ENCODE peak calls at places on chromosomes 2 and 18, in eight cellular contexts. N, H, X, P, D, S, M and W are unnamed samples.

GRCh38 chr2:151040036-151040435 is 221.6 kb downstream of the RBM43 start:
- DNase-seq in N (no peak), H (no peak), X (no peak), P (no peak), D (no peak), S (peak; percentile 91), M (no peak), W (no peak)

GRCh38 chr2:213475433-213475832 is 191.2 kb downstream of the SPAG16 start:
- DNase-seq in N (peak; percentile 11), H (no peak), X (no peak), P (no peak), D (no peak), S (no peak), M (no peak), W (no peak)

GRCh38 chr2:208031608-208032019 is 6.3 kb upstream of the PLEKHM3 start:
- DNase-seq in N (peak; percentile 10), H (no peak), X (no peak), P (no peak), D (peak; percentile 37), S (peak; percentile 87), M (no peak), W (no peak)

GRCh38 chr2:33219850-33220275 is 256.6 kb upstream of the RASGRP3 start:
- DNase-seq in N (no peak), H (no peak), X (no peak), P (no peak), D (no peak), S (no peak), M (no peak), W (no peak)

GRCh38 chr18:9741821-9742541 is 33.9 kb downstream of the RAB31 start:
- DNase-seq in N (no peak), H (peak; percentile 70), X (peak; percentile 54), P (no peak), D (no peak), S (peak; percentile 73), M (no peak), W (no peak)

GRCh38 chr2:7209776-7210555 is 292.8 kb downstream of the RNF144A start:
- DNase-seq in N (no peak), H (no peak), X (no peak), P (no peak), D (no peak), S (peak; percentile 88), M (no peak), W (no peak)

GRCh38 chr18:54957295-54957694 is 2.0 kb downstream of the CCDC68 start:
- DNase-seq in N (no peak), H (no peak), X (no peak), P (no peak), D (peak; percentile 62), S (no peak), M (no peak), W (no peak)

GRCh38 chr2:155815851-155816250 is 516.7 kb downstream of the NR4A2 start:
- DNase-seq in N (peak; percentile 60), H (no peak), X (no peak), P (no peak), D (no peak), S (no peak), M (no peak), W (no peak)

GRCh38 chr2:53767405-53768232 is at the start of gene CHAC2:
- DNase-seq in N (peak; percentile 95), H (peak; percentile 87), X (peak; percentile 89), P (peak; percentile 89), D (peak; percentile 76), S (peak; percentile 71), M (peak; percentile 87), W (peak; percentile 83)

GRCh38 chr2:220279840-220280239 is 652.4 kb downstream of the SLC4A3 start:
- DNase-seq in N (no peak), H (no peak), X (no peak), P (no peak), D (no peak), S (peak; percentile 33), M (no peak), W (no peak)

GRCh38 chr2:158395166-158395565 is 61.4 kb downstream of the CCDC148 start:
- DNase-seq in N (no peak), H (no peak), X (no peak), P (peak; percentile 25), D (no peak), S (peak; percentile 20), M (no peak), W (no peak)

GRCh38 chr2:47696478-47696831 is 86.5 kb upstream of the MSH6 start:
- DNase-seq in N (no peak), H (no peak), X (no peak), P (no peak), D (no peak), S (no peak), M (no peak), W (no peak)

GRCh38 chr2:6957910-6958615 is 40.9 kb downstream of the RNF144A start:
- DNase-seq in N (no peak), H (no peak), X (peak; percentile 37), P (no peak), D (peak; percentile 2), S (no peak), M (no peak), W (no peak)

GRCh38 chr18:11498821-11499220 is 110.6 kb upstream of the SLC35G4 start:
- DNase-seq in N (no peak), H (no peak), X (no peak), P (no peak), D (no peak), S (peak; percentile 75), M (no peak), W (no peak)

GRCh38 chr2:31137211-31138036 is 816 bp downstream of the GALNT14 start:
- DNase-seq in N (no peak), H (peak; percentile 34), X (peak; percentile 15), P (no peak), D (no peak), S (no peak), M (no peak), W (no peak)

GRCh38 chr2:31140151-31140550 is 1.9 kb upstream of the GALNT14 start:
- DNase-seq in N (no peak), H (peak; percentile 52), X (no peak), P (no peak), D (no peak), S (peak; percentile 3), M (no peak), W (no peak)

GRCh38 chr2:31136732-31137131 is 1.5 kb downstream of the GALNT14 start:
- DNase-seq in N (no peak), H (peak; percentile 11), X (no peak), P (no peak), D (no peak), S (no peak), M (no peak), W (no peak)

GRCh38 chr2:31136000-31136399 is 2.2 kb downstream of the GALNT14 start:
- DNase-seq in N (no peak), H (no peak), X (no peak), P (no peak), D (no peak), S (no peak), M (no peak), W (no peak)

DNA sequence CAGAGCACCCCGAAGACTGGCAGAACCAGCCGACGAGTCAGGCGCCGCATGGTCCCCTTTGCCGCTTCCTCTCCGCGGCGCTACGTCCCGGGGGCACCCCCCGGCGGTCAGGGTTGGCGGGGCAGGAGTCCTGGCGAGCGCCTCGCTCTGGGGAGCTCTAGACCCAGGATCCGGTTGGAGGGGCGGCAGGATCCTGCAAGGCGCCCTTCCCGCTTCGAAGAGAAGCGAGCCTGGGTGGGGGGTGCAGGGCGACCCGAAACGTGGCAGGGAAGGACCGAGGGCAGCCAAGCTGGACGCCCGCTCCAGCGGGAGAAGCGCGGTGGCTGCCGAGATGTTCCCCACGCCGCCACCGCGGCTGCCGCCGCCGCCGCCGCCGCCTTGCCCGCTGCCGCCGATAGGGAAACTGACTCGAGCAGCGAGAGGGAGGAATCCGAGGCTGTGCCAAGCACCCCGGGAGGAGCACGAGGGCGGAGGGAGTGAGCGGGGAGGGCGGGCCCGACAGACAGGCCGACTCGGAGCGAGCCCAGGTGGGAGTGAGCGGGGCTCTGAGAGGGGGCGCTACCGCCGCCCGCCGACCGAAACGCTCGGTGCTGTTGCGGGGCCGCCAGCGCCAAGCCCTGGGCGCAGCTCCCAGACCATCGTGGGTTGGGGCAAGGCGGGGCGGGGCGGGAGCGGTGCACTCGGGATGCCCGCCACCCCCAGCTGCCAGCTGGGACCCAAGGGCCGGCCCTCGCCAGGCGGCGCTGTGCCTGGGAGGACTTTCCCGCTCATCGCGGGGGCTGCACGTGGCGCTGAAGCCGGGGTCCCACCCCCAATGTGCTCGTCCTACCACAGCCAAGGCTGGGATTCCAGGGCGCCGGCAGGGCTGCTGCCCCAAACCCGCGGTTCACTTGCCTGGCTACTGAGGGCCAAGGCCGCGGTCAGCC is at the start of gene GALNT14:
- DNase-seq in N (peak; percentile 35), H (peak; percentile 43), X (peak; percentile 40), P (peak; percentile 53), D (peak; percentile 44), S (peak; percentile 20), M (peak; percentile 51), W (peak; percentile 74)
- TF ChIP-seq CTCF in N (peak; percentile 21), H (peak; percentile 51), X (peak; percentile 35), P (no peak), D (no peak), S (peak; percentile 39), M (no peak), W (peak; percentile 62)

GRCh38 chr2:9737053-9737875 is 106.0 kb upstream of the TAF1B start:
- DNase-seq in N (peak; percentile 47), H (no peak), X (no peak), P (no peak), D (no peak), S (peak; percentile 21), M (no peak), W (no peak)
- TF ChIP-seq CTCF in N (peak; percentile 23), H (no peak), X (no peak), P (no peak), D (no peak), S (peak; percentile 3), M (no peak), W (no peak)

DNA sequence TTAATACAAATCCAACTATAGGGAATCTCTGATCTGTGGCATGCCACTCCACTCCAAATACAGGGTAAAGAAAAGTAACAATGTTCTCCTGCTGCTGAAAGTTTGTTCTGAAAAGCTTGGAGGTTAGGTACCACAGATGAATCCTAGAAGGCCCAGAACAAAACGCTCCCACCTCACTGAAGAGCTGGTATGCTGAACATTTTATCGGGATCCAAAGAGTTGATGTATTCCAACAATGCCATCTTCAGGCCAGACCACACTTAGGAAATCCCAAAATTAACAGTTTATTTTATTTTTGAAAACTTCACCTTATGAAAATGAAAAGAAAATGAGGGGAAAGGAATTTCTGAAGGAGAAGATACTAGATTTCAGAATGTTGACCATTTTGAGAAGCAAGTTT is 145.1 kb upstream of the CDH19 start:
- DNase-seq in N (no peak), H (no peak), X (no peak), P (no peak), D (no peak), S (no peak), M (no peak), W (no peak)
- TF ChIP-seq CTCF in N (no peak), H (peak; percentile 42), X (no peak), P (no peak), D (no peak), S (no peak), M (no peak), W (peak; percentile 39)

DNA sequence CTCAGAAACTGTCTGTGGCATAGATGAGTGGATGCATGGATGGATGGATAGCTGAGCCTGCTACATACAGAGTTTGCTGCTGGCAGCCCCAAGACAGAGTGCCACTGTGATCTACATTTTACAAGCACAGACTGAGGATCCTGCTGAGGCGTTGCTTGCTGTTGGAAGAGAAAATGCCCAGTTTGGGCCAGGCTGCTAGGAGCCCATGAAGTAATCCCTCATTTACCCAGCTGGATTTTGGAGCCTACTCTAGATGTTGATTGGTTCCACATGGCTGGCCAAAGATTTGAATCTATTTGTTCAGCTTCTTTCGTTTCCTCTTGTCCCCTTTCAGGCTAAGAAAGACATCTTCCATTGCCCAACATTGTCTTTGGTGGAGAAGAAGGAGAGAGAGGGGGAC is 261.3 kb downstream of the CLIP4 start:
- DNase-seq in N (no peak), H (no peak), X (no peak), P (no peak), D (no peak), S (no peak), M (no peak), W (no peak)
- TF ChIP-seq CTCF in N (no peak), H (no peak), X (no peak), P (no peak), D (no peak), S (no peak), M (no peak), W (no peak)